ENCODE peak calls at places on chromosomes 12 and 14, in five cellular contexts. Q, M, P, I and O are unnamed samples.

GRCh38 chr14:71726639-71727085 is 205.6 kb upstream of the RGS6 start:
- DNase-seq in I (no peak), M (no peak), P (peak), Q (no peak), O (peak)

GRCh38 chr12:26891704-26892103 is 46.1 kb downstream of the INTS13 start:
- DNase-seq in Q (no peak), P (no peak), I (no peak), M (no peak), O (no peak)

GRCh38 chr12:52018448-52019122 is 11.8 kb downstream of the TAMALIN start:
- DNase-seq in Q (no peak), M (no peak), P (no peak), I (no peak), O (no peak)

GRCh38 chr12:4809013-4809448 is 88.8 kb downstream of the GALNT8 start:
- DNase-seq in I (no peak), P (no peak), M (no peak), Q (no peak), O (no peak)

GRCh38 chr12:57001448-57001906 is 4.9 kb downstream of the ZBTB39 start:
- DNase-seq in I (peak), Q (peak), M (peak), P (peak), O (no peak)

GRCh38 chr14:100605706-100606686 is 18.8 kb upstream of the BEGAIN start:
- DNase-seq in Q (peak), P (no peak), M (no peak), I (no peak), O (no peak)

GRCh38 chr12:64900540-64900939 is 76.1 kb downstream of the TBC1D30 start:
- DNase-seq in M (peak), Q (peak), P (no peak), I (no peak), O (no peak)

GRCh38 chr14:85409496-85410210 is 120.3 kb upstream of the FLRT2 start:
- DNase-seq in M (peak), Q (no peak), P (no peak), I (no peak), O (no peak)

GRCh38 chr14:76639606-76640272 is 121.5 kb upstream of the VASH1 start:
- DNase-seq in P (no peak), Q (no peak), M (no peak), I (no peak), O (no peak)

GRCh38 chr14:55223364-55223763 is 32.0 kb upstream of the DLGAP5 start:
- DNase-seq in I (no peak), Q (no peak), P (no peak), M (no peak), O (no peak)

GRCh38 chr12:6765634-6766581 is at the start of gene PTMS:
- DNase-seq in P (peak), I (peak), Q (peak), M (peak), O (no peak)

GRCh38 chr12:121793836-121794531 is 496 bp upstream of the RHOF start:
- DNase-seq in I (peak), P (peak), M (peak), Q (peak), O (no peak)

GRCh38 chr12:2892246-2892645 is 1.6 kb downstream of the TULP3 start:
- DNase-seq in Q (no peak), I (no peak), M (no peak), P (no peak), O (no peak)

GRCh38 chr12:67482751-67483661 is 165.5 kb upstream of the DYRK2 start:
- DNase-seq in P (peak), M (no peak), Q (peak), I (peak), O (no peak)

GRCh38 chr14:101076451-101077220 is 173.1 kb upstream of the RTL1 start:
- DNase-seq in P (peak), M (no peak), Q (no peak), I (peak), O (no peak)

GRCh38 chr14:33777651-33778050 is 173.2 kb downstream of the EGLN3 start:
- DNase-seq in P (no peak), M (no peak), Q (no peak), I (no peak), O (no peak)

GRCh38 chr12:3931206-3931605 is 58.0 kb upstream of the PARP11 start:
- DNase-seq in M (no peak), P (no peak), I (no peak), Q (no peak), O (no peak)

GRCh38 chr14:64040044-64040443 is 187.2 kb downstream of the SYNE2 start:
- DNase-seq in M (peak), Q (peak), I (no peak), P (no peak), O (no peak)

GRCh38 chr14:82388488-82388887 is 854.8 kb upstream of the SEL1L start:
- DNase-seq in I (no peak), P (no peak), Q (no peak), M (no peak), O (no peak)

GRCh38 chr14:24315807-24316596 is 4.7 kb downstream of the LTB4R start:
- DNase-seq in M (peak), Q (no peak), P (peak), I (peak), O (no peak)

GRCh38 chr12:87866602-87867292 is 162.5 kb downstream of the C12orf50 start:
- DNase-seq in Q (peak), M (peak), I (no peak), P (no peak), O (no peak)

GRCh38 chr14:89625988-89626806 is 209.2 kb upstream of the FOXN3 start:
- DNase-seq in P (no peak), I (no peak), Q (no peak), M (no peak), O (no peak)

GRCh38 chr12:1791104-1791927 is 29.0 kb upstream of the LRTM2 start:
- DNase-seq in M (peak), Q (peak), I (peak), P (peak), O (no peak)

GRCh38 chr14:105894125-105894977 is 368.0 kb downstream of the TMEM121 start:
- DNase-seq in I (peak), Q (no peak), M (no peak), P (peak), O (no peak)

GRCh38 chr12:50221228-50222008 is 54.2 kb upstream of the CERS5 start:
- DNase-seq in M (peak), P (no peak), I (no peak), Q (peak), O (no peak)

GRCh38 chr14:99562848-99563748 is 40.9 kb downstream of the CCDC85C start:
- DNase-seq in I (no peak), M (peak), P (peak), Q (peak), O (no peak)

GRCh38 chr12:92943482-92944250 is 14.6 kb upstream of the EEA1 start:
- DNase-seq in I (no peak), M (no peak), P (no peak), Q (peak), O (no peak)

GRCh38 chr12:48631071-48631470 is 51.0 kb downstream of the KANSL2 start:
- DNase-seq in Q (no peak), P (no peak), I (no peak), M (no peak), O (no peak)

DNA sequence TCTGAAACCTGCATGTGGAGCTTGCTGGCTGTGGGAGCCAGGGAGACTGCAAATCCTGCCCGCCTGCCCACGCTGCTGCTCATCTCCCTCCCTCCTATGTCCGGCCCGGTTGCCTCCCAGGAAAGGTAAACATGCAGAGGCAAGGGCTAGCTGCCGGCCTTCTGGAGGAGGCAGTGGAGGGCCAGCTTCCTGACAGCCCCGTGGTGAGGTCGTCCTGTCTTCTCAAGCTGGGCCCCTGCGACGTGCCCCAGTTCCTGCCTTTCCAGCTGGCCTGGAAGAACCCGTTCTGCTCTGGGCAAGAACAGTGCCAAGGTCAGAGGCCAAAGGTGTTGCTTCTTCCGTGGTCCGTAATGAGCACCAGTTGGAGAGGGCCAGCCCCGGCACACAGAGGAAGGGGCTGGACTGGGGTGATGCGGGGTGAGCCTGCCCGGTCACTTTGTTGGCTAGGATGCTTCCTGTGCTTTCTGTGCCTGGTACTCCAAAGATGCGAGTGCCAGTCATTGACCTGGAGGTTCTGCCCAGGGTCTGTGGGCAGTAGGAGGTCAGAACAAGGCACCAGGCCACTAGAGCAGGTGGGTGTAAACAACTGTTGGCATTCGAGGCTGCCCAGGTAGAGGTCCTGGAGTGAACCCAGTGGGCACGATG is 25.3 kb downstream of the TPCN1 start:
- DNase-seq in I (peak), P (no peak), M (no peak), Q (peak), O (no peak)
- H3K4me3 ChIP-seq in I (no peak), P (no peak), M (no peak), Q (no peak), O (peak)

DNA sequence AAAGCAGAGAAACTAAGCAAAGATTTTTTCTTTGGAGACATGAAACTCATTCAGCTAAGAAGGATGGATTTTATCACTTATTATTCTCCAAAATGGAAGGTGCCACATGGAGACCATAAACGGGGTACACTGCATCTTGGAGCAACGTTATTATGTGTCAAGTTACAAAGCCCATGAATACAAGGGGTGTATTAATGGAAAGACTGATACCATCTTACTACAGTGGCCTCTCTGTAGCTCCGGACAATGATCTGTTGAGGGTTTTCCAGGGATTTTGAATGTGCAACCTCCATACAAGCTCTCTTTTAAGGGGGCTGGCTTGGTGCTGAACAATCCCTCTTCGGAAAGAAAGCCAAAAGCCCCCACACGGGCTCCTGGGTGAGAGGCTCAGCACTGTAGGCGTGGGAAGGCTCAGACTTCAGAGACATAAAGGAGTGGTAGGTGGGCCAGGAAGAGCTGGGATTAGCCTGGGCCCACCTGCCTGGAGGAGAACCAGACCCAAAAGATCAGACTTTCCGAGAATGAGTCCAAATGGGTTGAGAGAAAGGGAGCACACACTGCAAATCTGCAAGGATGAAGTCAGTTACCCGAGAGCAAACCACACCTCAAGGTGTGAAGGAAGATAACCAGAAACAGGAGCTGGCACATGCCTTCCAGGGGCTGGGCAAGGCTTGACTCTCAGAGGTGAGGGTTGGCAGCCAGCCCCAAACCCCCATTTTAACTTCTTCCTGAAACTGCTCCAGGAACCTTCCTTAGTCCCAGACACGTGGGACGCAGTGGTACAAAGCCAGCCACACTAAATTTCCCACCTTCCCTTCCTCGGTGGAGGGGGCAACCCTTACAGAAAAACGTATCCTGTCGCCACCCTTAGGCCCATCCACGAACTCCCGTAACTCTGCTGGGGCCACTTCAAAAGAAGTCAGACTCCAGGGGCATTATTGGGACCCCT is 1.5 kb downstream of the VPS37B start:
- DNase-seq in P (no peak), I (no peak), M (no peak), Q (no peak), O (no peak)
- TF ChIP-seq POLR2A in P (no peak), I (no peak), M (no peak), Q (no peak), O (no peak)

GRCh38 chr12:31117203-31118011 is 43.7 kb downstream of the DDX11 start:
- DNase-seq in P (peak), M (peak), I (peak), Q (peak), O (no peak)
- TF ChIP-seq CTCF in P (no peak), M (peak), I (no peak), Q (peak), O (no peak)

GRCh38 chr14:103198429-103199140 is 75.3 kb downstream of the TNFAIP2 start:
- DNase-seq in Q (peak), M (no peak), I (no peak), P (peak), O (no peak)
- H3K4me3 ChIP-seq in Q (no peak), M (no peak), I (no peak), P (no peak), O (no peak)